ENCODE peak calls at places on chromosomes 12 and 14, in nine cellular contexts. F is left ventricle myocardium inferior, Y is DMS153, M is lower leg skin, W is brain microvascular endothelial cell, K is left colon, N is HS-5, Z is ACHN, L is NCI-H774. I is an unnamed sample.

GRCh38 chr12:124804011-124804621 is 59.5 kb downstream of the SCARB1 start:
- DNase-seq in F (no peak), Y (no peak), M (peak), W (no peak), K (no peak), N (no peak), Z (peak), L (no peak), I (peak)

GRCh38 chr12:25435431-25435830 is 117.7 kb downstream of the LMNTD1 start:
- DNase-seq in F (no peak), Y (no peak), M (no peak), W (no peak), K (no peak), N (no peak), Z (no peak), L (no peak), I (no peak)

GRCh38 chr14:89973234-89973823 is 17.6 kb downstream of the TDP1 start:
- DNase-seq in F (peak), Y (no peak), M (no peak), W (peak), K (peak), N (peak), Z (peak), L (peak), I (peak)

GRCh38 chr14:36183402-36183801 is 6.9 kb upstream of the PTCSC3 start:
- DNase-seq in F (no peak), Y (no peak), M (no peak), W (no peak), K (no peak), N (no peak), Z (no peak), L (no peak), I (no peak)

GRCh38 chr14:75989134-75989533 is 3.6 kb downstream of the IFT43 start:
- DNase-seq in F (no peak), Y (no peak), M (peak), W (peak), K (no peak), N (peak), Z (no peak), L (no peak), I (peak)

GRCh38 chr12:13602217-13602616 is 379.2 kb downstream of the GRIN2B start:
- DNase-seq in F (no peak), Y (no peak), M (no peak), W (no peak), K (no peak), N (no peak), Z (no peak), L (no peak), I (no peak)

GRCh38 chr12:124705545-124706138 is 138.2 kb upstream of the NCOR2 start:
- DNase-seq in F (no peak), Y (no peak), M (no peak), W (no peak), K (no peak), N (no peak), Z (no peak), L (no peak), I (no peak)

GRCh38 chr14:54252072-54252730 is 144.6 kb upstream of the CDKN3 start:
- DNase-seq in F (no peak), Y (no peak), M (no peak), W (peak), K (no peak), N (peak), Z (peak), L (no peak), I (no peak)

GRCh38 chr14:85573406-85573805 is 43.5 kb downstream of the FLRT2 start:
- DNase-seq in F (no peak), Y (no peak), M (no peak), W (no peak), K (no peak), N (no peak), Z (peak), L (no peak), I (no peak)

GRCh38 chr12:130300725-130301124 is 37.0 kb upstream of the PIWIL1 start:
- DNase-seq in F (no peak), Y (no peak), M (no peak), W (no peak), K (no peak), N (no peak), Z (no peak), L (no peak), I (no peak)

GRCh38 chr14:73452341-73453191 is 5.8 kb downstream of the NUMB start:
- DNase-seq in F (no peak), Y (no peak), M (no peak), W (peak), K (no peak), N (peak), Z (no peak), L (no peak), I (no peak)

GRCh38 chr12:4992881-4993280 is 50.8 kb upstream of the KCNA5 start:
- DNase-seq in F (no peak), Y (no peak), M (no peak), W (no peak), K (no peak), N (no peak), Z (no peak), L (no peak), I (no peak)

GRCh38 chr12:12606793-12607589 is 4.7 kb upstream of the CREBL2 start:
- DNase-seq in F (no peak), Y (no peak), M (no peak), W (peak), K (no peak), N (no peak), Z (no peak), L (no peak), I (no peak)

GRCh38 chr14:103488960-103489359 is 33.7 kb downstream of the CKB start:
- DNase-seq in F (no peak), Y (no peak), M (no peak), W (peak), K (no peak), N (no peak), Z (no peak), L (no peak), I (no peak)

GRCh38 chr12:44771485-44771884 is 104.6 kb downstream of the NELL2 start:
- DNase-seq in F (no peak), Y (no peak), M (no peak), W (no peak), K (no peak), N (no peak), Z (no peak), L (no peak), I (no peak)

GRCh38 chr14:54219281-54220121 is 177.3 kb upstream of the CDKN3 start:
- DNase-seq in F (no peak), Y (no peak), M (no peak), W (no peak), K (no peak), N (no peak), Z (no peak), L (no peak), I (no peak)

GRCh38 chr14:51219473-51220448 is 20.3 kb upstream of the TMX1 start:
- DNase-seq in F (no peak), Y (no peak), M (no peak), W (peak), K (no peak), N (no peak), Z (peak), L (peak), I (no peak)